ENCODE peak calls at places on chromosomes 1 and 21, in nine cellular contexts. E, I, T, L, G, X, Y, V and K are unnamed samples.
A peak's percentile ranks its signal among the peaks of the same experiment; 100 is the strongest.

GRCh38 chr1:183310753-183311465 is 107.3 kb downstream of the NMNAT2 start:
- DNase-seq in E (peak; percentile 14), I (no peak), T (no peak), L (no peak), G (no peak), X (no peak), Y (no peak), V (no peak), K (no peak)

GRCh38 chr1:204180133-204180532 is 14.0 kb upstream of the REN start:
- DNase-seq in E (no peak), I (no peak), T (no peak), L (no peak), G (no peak), X (no peak), Y (no peak), V (no peak), K (no peak)

GRCh38 chr1:33986389-33987095 is 122.7 kb downstream of the HMGB4 start:
- DNase-seq in E (no peak), I (peak; percentile 45), T (peak; percentile 7), L (no peak), G (no peak), X (no peak), Y (no peak), V (no peak), K (no peak)

GRCh38 chr1:178541829-178542553 is 29.1 kb downstream of the TEX35 start:
- DNase-seq in E (peak; percentile 39), I (peak; percentile 65), T (no peak), L (peak; percentile 45), G (no peak), X (peak; percentile 27), Y (peak; percentile 24), V (no peak), K (peak; percentile 55)

GRCh38 chr1:41864471-41865040 is 54.2 kb downstream of the HIVEP3 start:
- DNase-seq in E (no peak), I (no peak), T (peak; percentile 38), L (no peak), G (no peak), X (no peak), Y (no peak), V (no peak), K (no peak)

GRCh38 chr1:61743716-61744620 is 1.7 kb downstream of the PATJ start:
- DNase-seq in E (no peak), I (no peak), T (peak; percentile 8), L (no peak), G (no peak), X (no peak), Y (no peak), V (peak; percentile 34), K (no peak)

GRCh38 chr1:186473047-186473446 is 12.1 kb upstream of the PDC start:
- DNase-seq in E (no peak), I (no peak), T (no peak), L (no peak), G (no peak), X (no peak), Y (no peak), V (no peak), K (no peak)

GRCh38 chr1:155091071-155092051 is 12.7 kb downstream of the EFNA3 start:
- DNase-seq in E (peak; percentile 69), I (peak; percentile 84), T (peak; percentile 54), L (peak; percentile 81), G (peak; percentile 69), X (peak; percentile 89), Y (peak; percentile 38), V (peak; percentile 70), K (peak; percentile 66)

GRCh38 chr1:60126733-60127132 is 53.2 kb upstream of the C1orf87 start:
- DNase-seq in E (peak; percentile 5), I (no peak), T (no peak), L (no peak), G (no peak), X (peak; percentile 16), Y (peak; percentile 18), V (no peak), K (no peak)

GRCh38 chr21:42463861-42464515 is 32.0 kb downstream of the RSPH1 start:
- DNase-seq in E (peak; percentile 40), I (peak; percentile 73), T (peak; percentile 68), L (peak; percentile 50), G (peak; percentile 75), X (no peak), Y (peak; percentile 94), V (peak; percentile 48), K (no peak)

GRCh38 chr1:202164271-202165037 is 4.1 kb upstream of the PTPN7 start:
- DNase-seq in E (no peak), I (no peak), T (no peak), L (no peak), G (peak; percentile 84), X (no peak), Y (no peak), V (no peak), K (peak; percentile 76)

GRCh38 chr1:237527761-237528160 is 363.0 kb downstream of the ZP4 start:
- DNase-seq in E (peak; percentile 23), I (no peak), T (no peak), L (no peak), G (no peak), X (no peak), Y (no peak), V (no peak), K (no peak)

GRCh38 chr1:83694449-83694848 is 304.5 kb downstream of the TTLL7 start:
- DNase-seq in E (no peak), I (no peak), T (no peak), L (no peak), G (no peak), X (peak; percentile 50), Y (no peak), V (no peak), K (no peak)

GRCh38 chr1:42834803-42835202 is 11.6 kb upstream of the ZNF691 start:
- DNase-seq in E (no peak), I (no peak), T (no peak), L (no peak), G (no peak), X (no peak), Y (no peak), V (no peak), K (no peak)